ENCODE peak calls at places on chromosomes 6 and 20, in eight cellular contexts. One of them, this sample, is unnamed.
A peak's percentile ranks its signal among the peaks of the same experiment; 100 is the strongest.

GRCh38 chr6:80769101-80769500 is 662.6 kb downstream of the BCKDHB start:
- DNase-seq in BJ: peak; percentile 66
- DNase-seq in neuronal stem cell: no peak
- DNase-seq in keratinocyte: no peak
- DNase-seq in lung: no peak
- DNase-seq in GM23248: peak; percentile 44
- DNase-seq in CD8-positive, alpha-beta memory T cell: no peak
- DNase-seq in MM.1S: no peak
- DNase-seq in this sample: peak; percentile 86

GRCh38 chr6:149134531-149134933 is 183.0 kb upstream of the TAB2 start:
- DNase-seq in CD8-positive, alpha-beta memory T cell: no peak
- DNase-seq in neuronal stem cell: no peak
- DNase-seq in keratinocyte: no peak
- DNase-seq in MM.1S: no peak
- DNase-seq in GM23248: peak; percentile 46
- DNase-seq in lung: no peak
- DNase-seq in BJ: no peak
- DNase-seq in this sample: peak; percentile 73

GRCh38 chr20:32476684-32477593 is 108.2 kb downstream of the NOL4L start:
- DNase-seq in CD8-positive, alpha-beta memory T cell: peak; percentile 10
- DNase-seq in lung: no peak
- DNase-seq in MM.1S: no peak
- DNase-seq in neuronal stem cell: no peak
- DNase-seq in BJ: no peak
- DNase-seq in GM23248: no peak
- DNase-seq in keratinocyte: no peak
- DNase-seq in this sample: no peak

GRCh38 chr6:158631678-158632537 is 12.6 kb downstream of the DYNLT1 start:
- DNase-seq in keratinocyte: no peak
- DNase-seq in MM.1S: no peak
- DNase-seq in BJ: no peak
- DNase-seq in GM23248: peak; percentile 90
- DNase-seq in CD8-positive, alpha-beta memory T cell: no peak
- DNase-seq in neuronal stem cell: no peak
- DNase-seq in lung: no peak
- DNase-seq in this sample: peak; percentile 90

GRCh38 chr20:58504566-58504965 is 10.6 kb downstream of the APCDD1L start:
- DNase-seq in neuronal stem cell: no peak
- DNase-seq in lung: no peak
- DNase-seq in keratinocyte: no peak
- DNase-seq in MM.1S: no peak
- DNase-seq in GM23248: no peak
- DNase-seq in BJ: no peak
- DNase-seq in CD8-positive, alpha-beta memory T cell: no peak
- DNase-seq in this sample: no peak

GRCh38 chr20:4045741-4046140 is 30.4 kb upstream of the RNF24 start:
- DNase-seq in keratinocyte: no peak
- DNase-seq in MM.1S: no peak
- DNase-seq in CD8-positive, alpha-beta memory T cell: no peak
- DNase-seq in neuronal stem cell: no peak
- DNase-seq in lung: no peak
- DNase-seq in GM23248: peak; percentile 65
- DNase-seq in BJ: no peak
- DNase-seq in this sample: no peak

GRCh38 chr6:75437451-75438185 is 56.0 kb downstream of the FILIP1 start:
- DNase-seq in GM23248: peak; percentile 88
- DNase-seq in CD8-positive, alpha-beta memory T cell: no peak
- DNase-seq in BJ: peak; percentile 28
- DNase-seq in keratinocyte: no peak
- DNase-seq in lung: no peak
- DNase-seq in neuronal stem cell: no peak
- DNase-seq in MM.1S: no peak
- DNase-seq in this sample: peak; percentile 56

GRCh38 chr6:106533079-106533478 is 96.2 kb downstream of the RTN4IP1 start:
- DNase-seq in keratinocyte: no peak
- DNase-seq in MM.1S: no peak
- DNase-seq in BJ: no peak
- DNase-seq in lung: no peak
- DNase-seq in GM23248: no peak
- DNase-seq in CD8-positive, alpha-beta memory T cell: no peak
- DNase-seq in neuronal stem cell: no peak
- DNase-seq in this sample: no peak

GRCh38 chr6:14638932-14639875 is 521.6 kb downstream of the CD83 start:
- DNase-seq in keratinocyte: no peak
- DNase-seq in lung: no peak
- DNase-seq in BJ: no peak
- DNase-seq in GM23248: peak; percentile 56
- DNase-seq in CD8-positive, alpha-beta memory T cell: no peak
- DNase-seq in neuronal stem cell: peak; percentile 33
- DNase-seq in MM.1S: no peak
- DNase-seq in this sample: peak; percentile 39

GRCh38 chr20:60177080-60177479 is 218.9 kb downstream of the CDH26 start:
- DNase-seq in keratinocyte: no peak
- DNase-seq in CD8-positive, alpha-beta memory T cell: no peak
- DNase-seq in GM23248: no peak
- DNase-seq in BJ: no peak
- DNase-seq in lung: no peak
- DNase-seq in MM.1S: peak; percentile 63
- DNase-seq in neuronal stem cell: no peak
- DNase-seq in this sample: no peak

GRCh38 chr6:56359201-56359899 is 112.0 kb upstream of the COL21A1 start:
- DNase-seq in CD8-positive, alpha-beta memory T cell: peak; percentile 47
- DNase-seq in BJ: no peak
- DNase-seq in keratinocyte: no peak
- DNase-seq in GM23248: peak; percentile 77
- DNase-seq in lung: peak; percentile 64
- DNase-seq in MM.1S: peak; percentile 55
- DNase-seq in neuronal stem cell: peak; percentile 75
- DNase-seq in this sample: peak; percentile 86

GRCh38 chr20:3045042-3045815 is 623 bp upstream of the MRPS26 start:
- DNase-seq in MM.1S: peak; percentile 67
- DNase-seq in GM23248: peak; percentile 85
- DNase-seq in CD8-positive, alpha-beta memory T cell: peak; percentile 28
- DNase-seq in neuronal stem cell: no peak
- DNase-seq in BJ: peak; percentile 20
- DNase-seq in keratinocyte: no peak
- DNase-seq in lung: no peak
- DNase-seq in this sample: peak; percentile 72

GRCh38 chr6:114648847-114649246 is 306.0 kb upstream of the HS3ST5 start:
- DNase-seq in keratinocyte: no peak
- DNase-seq in MM.1S: no peak
- DNase-seq in lung: no peak
- DNase-seq in neuronal stem cell: no peak
- DNase-seq in GM23248: no peak
- DNase-seq in CD8-positive, alpha-beta memory T cell: no peak
- DNase-seq in BJ: no peak
- DNase-seq in this sample: no peak

GRCh38 chr6:126344181-126344580 is 4.3 kb downstream of the CENPW start:
- DNase-seq in GM23248: no peak
- DNase-seq in MM.1S: no peak
- DNase-seq in neuronal stem cell: no peak
- DNase-seq in CD8-positive, alpha-beta memory T cell: no peak
- DNase-seq in keratinocyte: no peak
- DNase-seq in lung: no peak
- DNase-seq in BJ: no peak
- DNase-seq in this sample: no peak

GRCh38 chr20:1933465-1933870 is 38.3 kb downstream of the SIRPA start:
- DNase-seq in CD8-positive, alpha-beta memory T cell: no peak
- DNase-seq in MM.1S: no peak
- DNase-seq in neuronal stem cell: no peak
- DNase-seq in keratinocyte: no peak
- DNase-seq in lung: peak; percentile 42
- DNase-seq in GM23248: peak; percentile 87
- DNase-seq in BJ: no peak
- DNase-seq in this sample: peak; percentile 94

GRCh38 chr6:106889692-106890091 is 84.8 kb downstream of the CD24 start:
- DNase-seq in neuronal stem cell: no peak
- DNase-seq in BJ: no peak
- DNase-seq in lung: no peak
- DNase-seq in GM23248: no peak
- DNase-seq in MM.1S: no peak
- DNase-seq in CD8-positive, alpha-beta memory T cell: no peak
- DNase-seq in keratinocyte: no peak
- DNase-seq in this sample: no peak

DNA sequence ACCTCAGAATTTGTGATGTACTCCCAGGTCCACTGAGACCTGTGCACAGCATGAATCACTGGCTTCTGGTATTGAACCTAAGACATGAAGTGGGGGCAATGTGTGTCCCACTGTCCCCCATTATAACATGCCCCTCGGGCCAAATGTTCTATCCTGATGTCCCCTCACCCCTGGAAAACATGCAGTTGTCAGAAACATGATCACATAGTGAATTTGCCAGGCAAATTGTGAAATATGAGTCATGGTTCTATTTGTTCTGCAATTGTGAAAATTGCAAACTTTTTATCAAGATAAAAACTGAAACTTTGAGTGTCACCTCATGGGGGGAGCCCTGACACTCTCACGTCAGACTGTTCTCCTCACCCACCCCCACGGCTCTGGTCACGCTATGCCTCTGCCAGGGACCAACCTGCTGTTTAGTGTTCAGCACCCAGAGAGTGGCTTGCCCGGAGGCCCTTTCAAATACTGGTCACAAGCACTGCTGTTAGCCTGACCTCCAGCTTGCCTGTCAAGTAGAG is 305.3 kb downstream of the CLIC5 start:
- DNase-seq in keratinocyte: no peak
- DNase-seq in CD8-positive, alpha-beta memory T cell: no peak
- DNase-seq in lung: no peak
- DNase-seq in BJ: no peak
- DNase-seq in GM23248: peak; percentile 56
- DNase-seq in MM.1S: peak; percentile 87
- DNase-seq in neuronal stem cell: no peak
- DNase-seq in this sample: peak; percentile 51
- H3K4me3 ChIP-seq in keratinocyte: no peak overlapping the region
- H3K4me3 ChIP-seq in CD8-positive, alpha-beta memory T cell: no peak overlapping the region
- H3K4me3 ChIP-seq in lung: no peak overlapping the region
- H3K4me3 ChIP-seq in BJ: no peak overlapping the region
- H3K4me3 ChIP-seq in GM23248: no peak overlapping the region
- H3K4me3 ChIP-seq in MM.1S: peak overlapping the region; percentile 47
- H3K4me3 ChIP-seq in neuronal stem cell: no peak overlapping the region
- H3K4me3 ChIP-seq in this sample: no peak overlapping the region

DNA sequence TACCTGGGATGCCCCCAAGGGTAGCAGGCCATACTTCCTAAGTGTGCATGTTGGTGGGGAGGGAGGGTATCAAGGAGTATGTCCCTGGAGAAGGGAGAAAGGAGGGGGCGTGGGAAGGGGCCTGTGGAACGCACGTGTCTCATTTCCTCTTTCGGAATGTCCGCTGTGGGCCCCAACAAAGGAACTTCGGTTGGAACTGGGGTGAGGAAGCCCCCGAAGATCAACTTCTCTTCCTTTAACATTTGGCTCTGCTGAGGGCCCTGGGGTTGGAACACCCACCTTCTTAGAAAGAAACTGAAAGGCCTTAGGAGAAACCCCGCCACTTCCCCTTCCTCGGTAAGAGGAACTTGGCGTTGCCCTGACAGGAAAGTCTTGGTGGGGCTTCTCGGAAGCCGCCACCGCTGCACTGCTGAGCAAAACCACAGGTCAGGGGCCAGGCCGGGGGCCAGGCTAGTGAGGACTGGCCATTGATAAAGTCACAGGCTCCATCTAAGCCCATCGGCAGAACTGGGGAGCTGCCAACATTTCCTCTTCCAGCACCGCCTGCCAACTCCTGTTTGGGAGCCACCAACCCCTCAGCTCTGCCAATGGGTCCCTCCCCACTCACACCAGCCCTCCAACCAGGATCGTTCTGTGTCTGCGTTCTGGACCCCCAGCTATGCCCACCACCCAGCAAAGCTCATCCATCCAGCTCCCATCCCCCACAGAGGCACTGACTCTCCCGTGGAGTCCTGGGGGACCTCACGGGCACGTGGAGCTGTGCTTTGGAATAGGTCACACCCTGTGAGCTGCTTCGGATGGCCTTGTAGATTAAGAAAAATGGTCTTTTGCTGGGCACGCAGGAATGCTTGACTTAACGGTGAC is 44.8 kb downstream of the FGD2 start:
- DNase-seq in GM23248: no peak
- DNase-seq in BJ: no peak
- DNase-seq in neuronal stem cell: no peak
- DNase-seq in MM.1S: peak; percentile 59
- DNase-seq in CD8-positive, alpha-beta memory T cell: peak; percentile 70
- DNase-seq in keratinocyte: no peak
- DNase-seq in lung: peak; percentile 76
- DNase-seq in this sample: no peak
- H3K4me3 ChIP-seq in GM23248: no peak overlapping the region
- H3K4me3 ChIP-seq in BJ: no peak overlapping the region
- H3K4me3 ChIP-seq in neuronal stem cell: no peak overlapping the region
- H3K4me3 ChIP-seq in MM.1S: peak overlapping the region; percentile 43
- H3K4me3 ChIP-seq in CD8-positive, alpha-beta memory T cell: peak overlapping the region; percentile 75
- H3K4me3 ChIP-seq in keratinocyte: no peak overlapping the region
- H3K4me3 ChIP-seq in lung: no peak overlapping the region
- H3K4me3 ChIP-seq in this sample: no peak overlapping the region

GRCh38 chr6:98824163-98824906 is 10.0 kb upstream of the POU3F2 start:
- DNase-seq in GM23248: no peak
- DNase-seq in neuronal stem cell: peak; percentile 42
- DNase-seq in BJ: no peak
- DNase-seq in MM.1S: no peak
- DNase-seq in CD8-positive, alpha-beta memory T cell: no peak
- DNase-seq in lung: no peak
- DNase-seq in keratinocyte: no peak
- DNase-seq in this sample: no peak
- H3K4me3 ChIP-seq in GM23248: no peak overlapping the region
- H3K4me3 ChIP-seq in neuronal stem cell: peak overlapping the region; percentile 76
- H3K4me3 ChIP-seq in BJ: no peak overlapping the region
- H3K4me3 ChIP-seq in MM.1S: no peak overlapping the region
- H3K4me3 ChIP-seq in CD8-positive, alpha-beta memory T cell: no peak overlapping the region
- H3K4me3 ChIP-seq in lung: no peak overlapping the region
- H3K4me3 ChIP-seq in keratinocyte: no peak overlapping the region
- H3K4me3 ChIP-seq in this sample: no peak overlapping the region

DNA sequence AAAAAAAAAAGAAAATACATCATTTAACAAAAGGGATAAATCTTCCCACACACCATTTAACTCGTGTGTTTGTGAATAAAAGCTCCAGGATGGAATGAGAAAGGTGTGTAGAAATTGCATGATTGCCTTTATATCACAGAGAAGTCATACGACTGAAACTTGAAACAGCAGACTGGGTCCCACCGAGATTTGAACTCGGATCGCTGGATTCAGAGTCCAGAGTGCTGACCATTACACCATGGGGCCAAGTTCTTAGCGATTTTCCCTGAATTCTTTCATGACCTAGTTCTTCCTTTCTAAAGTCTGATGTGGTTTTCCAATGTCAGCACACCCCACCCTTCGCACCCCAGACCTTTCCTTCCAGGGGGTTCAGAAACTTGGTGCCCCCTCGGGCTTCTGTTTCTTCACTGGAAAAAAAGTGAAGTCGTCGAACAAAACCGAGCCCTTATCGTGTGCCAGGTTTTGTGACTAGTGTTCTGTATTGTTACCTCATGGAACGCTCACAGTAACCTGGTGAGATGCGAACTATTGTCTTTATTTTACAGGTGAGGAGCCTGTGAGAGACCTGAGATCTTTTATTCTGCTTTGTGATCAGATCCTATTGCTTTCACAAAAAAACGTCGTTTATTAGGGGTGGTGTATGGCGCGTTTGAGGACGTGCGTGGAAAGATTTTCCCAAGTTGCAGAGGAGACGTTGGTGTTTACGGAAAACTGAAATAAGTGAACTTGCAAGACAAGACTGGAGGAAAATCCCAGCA is 120.8 kb downstream of the OR2B2 start:
- DNase-seq in GM23248: peak; percentile 81
- DNase-seq in BJ: peak; percentile 39
- DNase-seq in neuronal stem cell: peak; percentile 56
- DNase-seq in CD8-positive, alpha-beta memory T cell: no peak
- DNase-seq in keratinocyte: no peak
- DNase-seq in lung: peak; percentile 54
- DNase-seq in MM.1S: no peak
- DNase-seq in this sample: peak; percentile 89
- H3K4me3 ChIP-seq in GM23248: peak overlapping the region; percentile 93
- H3K4me3 ChIP-seq in BJ: peak overlapping the region; percentile 54
- H3K4me3 ChIP-seq in neuronal stem cell: peak overlapping the region; percentile 90
- H3K4me3 ChIP-seq in CD8-positive, alpha-beta memory T cell: peak overlapping the region; percentile 63
- H3K4me3 ChIP-seq in keratinocyte: peak overlapping the region; percentile 59
- H3K4me3 ChIP-seq in lung: peak overlapping the region; percentile 38
- H3K4me3 ChIP-seq in MM.1S: peak overlapping the region; percentile 72
- H3K4me3 ChIP-seq in this sample: peak overlapping the region; percentile 71